ENCODE peak calls at places on chromosomes 16 and 17, in four cellular contexts. G is activated CD4-positive, alpha-beta T cell treated with anti-CD3 and anti-CD28 coated beads for 1 hour; V is COR-L47; H is heart right ventricle. Z is an unnamed sample.

GRCh38 chr17:27754549-27754948 is 45.8 kb downstream of the NOS2 start:
- DNase-seq in H (no peak), V (no peak), G (no peak), Z (no peak)

GRCh38 chr17:52170963-52171572 is 12.6 kb upstream of the CA10 start:
- DNase-seq in G (no peak), H (no peak), V (peak), Z (peak)

GRCh38 chr16:96935-97381 is 18.9 kb downstream of the MPG start:
- DNase-seq in H (peak), G (peak), V (peak), Z (peak)

GRCh38 chr16:57694556-57695377 is at the start of gene DRC7:
- DNase-seq in G (no peak), V (peak), H (peak), Z (peak)

GRCh38 chr16:9049241-9049640 is 42.2 kb upstream of the HAPSTR1 start:
- DNase-seq in G (no peak), V (no peak), H (no peak), Z (no peak)

GRCh38 chr17:68910256-68910705 is 44.9 kb downstream of the ABCA8 start:
- DNase-seq in H (peak), V (no peak), G (no peak), Z (no peak)

GRCh38 chr16:68519225-68519745 is 19.8 kb upstream of the ZFP90 start:
- DNase-seq in H (no peak), G (no peak), V (no peak), Z (no peak)

GRCh38 chr17:21379080-21379711 is 3.0 kb downstream of the KCNJ12 start:
- DNase-seq in H (peak), V (peak), G (no peak), Z (no peak)

GRCh38 chr16:5502467-5502869 is 404.9 kb upstream of the EEF2KMT start:
- DNase-seq in G (no peak), V (no peak), H (no peak), Z (no peak)

GRCh38 chr17:3895354-3895753 is 2.5 kb upstream of the CAMKK1 start:
- DNase-seq in H (no peak), G (no peak), V (no peak), Z (no peak)

GRCh38 chr17:50637829-50638571 is 3.3 kb downstream of the ABCC3 start:
- DNase-seq in V (no peak), G (no peak), H (no peak), Z (peak)

GRCh38 chr17:40350410-40351184 is 13.9 kb downstream of the GJD3 start:
- DNase-seq in V (no peak), G (no peak), H (no peak), Z (no peak)

GRCh38 chr16:379183-379960 is 2.4 kb downstream of the PGAP6 start:
- DNase-seq in H (no peak), V (peak), G (no peak), Z (peak)

GRCh38 chr16:57380671-57381462 is 8.6 kb downstream of the CX3CL1 start:
- DNase-seq in V (peak), G (no peak), H (no peak), Z (no peak)

GRCh38 chr16:81004646-81005353 is 1.9 kb downstream of the CMC2 start:
- DNase-seq in H (peak), G (no peak), V (peak), Z (peak)

Z was measured in NCI-H146.